ENCODE peak calls at places on chromosome 3, in six cellular contexts. X, S, F, D, V and O are unnamed samples.
A peak's percentile ranks its signal among the peaks of the same experiment; 100 is the strongest.

GRCh38 chr3:194321666-194322640 is 29.2 kb downstream of the CPN2 start:
- DNase-seq in D (no peak), F (no peak), V (no peak), S (no peak), X (no peak), O (no peak)

GRCh38 chr3:4888913-4889846 is 90.1 kb upstream of the BHLHE40 start:
- DNase-seq in F (no peak), D (peak; percentile 52), S (no peak), V (no peak), X (no peak), O (peak; percentile 24)

GRCh38 chr3:15390460-15390859 is 36.9 kb downstream of the METTL6 start:
- DNase-seq in X (no peak), V (no peak), D (no peak), F (no peak), S (no peak), O (peak; percentile 56)

GRCh38 chr3:133130168-133130567 is 92.0 kb downstream of the TMEM108 start:
- DNase-seq in V (no peak), S (no peak), D (no peak), X (peak; percentile 5), F (no peak), O (no peak)

GRCh38 chr3:18809640-18810305 is 338.5 kb upstream of the KCNH8 start:
- DNase-seq in X (peak; percentile 74), S (no peak), D (no peak), V (no peak), F (no peak), O (no peak)

GRCh38 chr3:72728329-72728889 is 119.8 kb downstream of the SHQ1 start:
- DNase-seq in S (no peak), D (no peak), F (no peak), X (no peak), V (no peak), O (no peak)

GRCh38 chr3:65575376-65575840 is 463.3 kb downstream of the MAGI1 start:
- DNase-seq in D (no peak), S (no peak), F (no peak), V (no peak), X (peak; percentile 99), O (no peak)

GRCh38 chr3:99859855-99860254 is 42.2 kb downstream of the CMSS1 start:
- DNase-seq in D (no peak), S (no peak), X (peak; percentile 94), V (no peak), F (no peak), O (no peak)

GRCh38 chr3:55204417-55204816 is 276.6 kb upstream of the LRTM1 start:
- DNase-seq in D (no peak), V (no peak), F (no peak), X (no peak), S (no peak), O (no peak)

GRCh38 chr3:177317247-177317646 is 120.0 kb upstream of the TBL1XR1 start:
- DNase-seq in F (no peak), V (no peak), D (no peak), S (no peak), X (no peak), O (no peak)

GRCh38 chr3:152779649-152780048 is 55.3 kb upstream of the P2RY1 start:
- DNase-seq in S (no peak), V (no peak), D (no peak), F (no peak), X (no peak), O (no peak)

GRCh38 chr3:7565574-7565973 is 704.7 kb downstream of the GRM7 start:
- DNase-seq in D (no peak), X (peak; percentile 88), S (no peak), V (no peak), F (no peak), O (no peak)

GRCh38 chr3:48678056-48678455 is 7.7 kb downstream of the NCKIPSD start:
- DNase-seq in V (no peak), S (no peak), D (no peak), X (no peak), F (no peak), O (no peak)

GRCh38 chr3:81666502-81667121 is 94.8 kb downstream of the GBE1 start:
- DNase-seq in X (peak; percentile 30), V (no peak), F (no peak), D (no peak), S (no peak), O (no peak)

GRCh38 chr3:99902091-99902490 is 84.4 kb downstream of the CMSS1 start:
- DNase-seq in D (no peak), X (peak; percentile 67), V (no peak), S (no peak), F (no peak), O (no peak)

GRCh38 chr3:193049901-193050300 is 132.2 kb upstream of the MB21D2 start:
- DNase-seq in D (no peak), V (no peak), F (no peak), X (no peak), S (no peak), O (no peak)

GRCh38 chr3:132874701-132875100 is 152.5 kb upstream of the NPHP3 start:
- DNase-seq in D (no peak), X (no peak), F (no peak), V (no peak), S (no peak), O (no peak)

GRCh38 chr3:51975857-51976549 is 1.1 kb downstream of the ABHD14A start:
- DNase-seq in S (peak; percentile 84), V (peak; percentile 71), X (no peak), D (peak; percentile 46), F (peak; percentile 70), O (peak; percentile 75)

GRCh38 chr3:51980253-51980652 is 3.1 kb upstream of the ACY1 start:
- DNase-seq in V (no peak), X (no peak), D (no peak), F (no peak), S (no peak), O (no peak)

GRCh38 chr3:51974963-51975856 is at the start of gene ABHD14A:
- DNase-seq in F (peak; percentile 74), V (peak; percentile 57), X (peak; percentile 61), S (peak; percentile 83), D (peak; percentile 59), O (peak; percentile 84)

GRCh38 chr3:51978143-51978502 is 3.3 kb downstream of the ABHD14A start:
- DNase-seq in D (no peak), S (no peak), X (no peak), V (no peak), F (no peak), O (no peak)

DNA sequence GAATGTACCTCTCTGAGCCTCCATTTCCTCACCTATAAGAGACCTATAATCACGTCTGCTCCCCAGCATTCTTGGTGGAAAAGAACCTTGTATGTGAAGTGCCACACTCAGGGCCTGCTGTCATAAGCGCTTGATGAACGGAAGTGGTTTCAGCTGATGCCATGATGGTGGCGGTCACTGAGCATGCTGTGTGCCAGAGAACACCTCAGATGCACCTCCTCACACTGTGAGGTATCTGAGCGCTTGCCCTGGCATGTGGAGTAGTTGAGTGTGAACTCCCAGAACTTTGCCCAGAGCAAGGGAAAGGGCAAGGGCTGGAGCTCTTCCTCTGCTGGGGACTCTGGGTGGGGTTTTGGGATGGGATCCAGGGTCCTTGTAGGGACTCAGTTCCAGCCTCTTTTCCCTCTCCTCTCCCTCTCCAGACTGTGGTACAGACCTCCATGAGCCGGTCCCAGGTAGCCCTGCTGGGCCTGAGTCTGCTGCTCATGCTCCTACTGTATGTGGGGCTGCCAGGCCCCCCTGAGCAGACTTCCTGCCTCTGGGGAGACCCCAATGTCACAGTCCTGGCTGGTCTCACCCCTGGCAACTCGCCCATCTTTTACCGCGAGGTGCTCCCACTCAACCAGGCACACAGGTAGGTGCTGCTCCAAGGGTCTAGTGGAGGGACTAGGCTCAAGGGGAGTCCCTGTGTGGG is 2.7 kb downstream of the ABHD14A start:
- DNase-seq in V (no peak), X (peak; percentile 57), F (no peak), S (no peak), D (no peak), O (no peak)
- H3K27me3 ChIP-seq in V (no peaks in the 10 kb centered on the region), X (no peaks in the 10 kb centered on the region), F (no peaks in the 10 kb centered on the region), S (no peaks in the 10 kb centered on the region), D (no peaks in the 10 kb centered on the region), O (no peaks in the 10 kb centered on the region)

DNA sequence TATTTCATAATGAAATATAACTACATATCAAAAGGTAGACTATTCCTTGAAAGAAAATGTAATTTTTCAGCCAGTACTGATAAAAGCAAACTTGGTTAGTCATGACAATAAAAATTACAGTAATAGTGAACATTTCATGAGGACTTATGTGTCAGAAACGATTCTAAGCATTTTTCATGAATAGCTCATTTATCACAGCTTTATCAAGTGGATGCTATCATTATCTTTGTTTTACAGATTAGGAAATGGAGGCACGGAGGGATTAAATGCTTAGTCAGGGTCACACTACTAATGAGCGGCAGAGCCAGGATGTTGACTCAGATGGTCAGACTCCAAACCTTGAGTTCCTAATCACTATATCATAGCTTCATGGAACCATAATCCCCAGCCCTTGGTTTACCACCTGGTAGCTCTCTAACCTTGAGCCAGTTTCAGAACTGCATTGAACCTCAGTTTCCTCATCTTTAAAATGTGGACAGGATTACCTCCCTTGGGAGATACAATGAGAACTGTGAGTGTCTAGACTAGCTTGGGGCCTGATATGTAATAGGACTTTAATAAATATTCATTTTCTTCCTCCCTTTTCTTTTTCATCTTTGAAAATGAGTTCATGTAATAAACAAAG is 85.4 kb downstream of the TNIK start:
- DNase-seq in S (no peak), F (no peak), X (peak; percentile 75), D (no peak), V (no peak), O (no peak)
- H3K27me3 ChIP-seq in S (no peaks in the 10 kb centered on the region), F (no peaks in the 10 kb centered on the region), X (no peaks in the 10 kb centered on the region), D (peaks cover 3% of the 10 kb centered on the region), V (no peaks in the 10 kb centered on the region), O (no peaks in the 10 kb centered on the region)

DNA sequence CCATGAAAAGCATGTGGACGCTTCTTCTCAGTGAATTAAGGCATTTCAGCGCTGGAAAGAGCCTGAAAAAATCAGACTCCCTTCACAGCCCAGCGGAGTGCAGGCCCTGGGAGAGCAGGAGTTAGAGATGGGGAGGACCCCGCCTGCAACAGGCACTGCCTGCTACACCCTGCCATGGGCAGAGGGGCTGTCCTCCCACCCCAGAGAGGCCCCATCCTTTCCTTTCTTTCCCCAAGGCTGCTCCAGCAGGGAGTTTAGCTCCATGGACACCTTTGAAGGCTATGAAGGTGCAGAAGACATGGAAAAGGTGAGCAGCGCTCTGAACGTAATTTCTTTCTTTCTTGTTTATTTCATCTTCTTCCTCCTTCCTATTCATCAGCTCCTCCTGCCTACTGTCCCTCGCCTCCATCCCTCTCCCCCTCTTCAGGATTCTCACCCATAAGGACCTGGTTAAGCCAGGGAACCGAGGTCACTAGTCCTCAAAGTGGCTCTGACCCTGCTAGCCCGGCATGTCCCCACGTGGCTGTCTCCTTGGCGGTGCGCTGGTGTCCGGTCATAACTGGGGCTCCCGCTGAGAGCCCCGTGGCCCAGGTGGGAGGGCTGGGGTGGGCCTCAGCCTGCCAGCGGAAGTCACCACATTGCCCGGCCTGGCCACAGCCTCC is 16.1 kb upstream of the ADIPOQ start:
- DNase-seq in F (no peak), V (no peak), X (no peak), D (no peak), S (no peak), O (peak; percentile 71)
- H3K27me3 ChIP-seq in F (peaks cover 70% of the 10 kb centered on the region), V (peaks cover 60% of the 10 kb centered on the region), X (peaks cover 15% of the 10 kb centered on the region), D (peaks cover 41% of the 10 kb centered on the region), S (no peaks in the 10 kb centered on the region), O (peaks cover 18% of the 10 kb centered on the region)

GRCh38 chr3:10508619-10509260 is 3.4 kb upstream of the ATP2B2 start:
- DNase-seq in V (no peak), F (no peak), D (no peak), X (no peak), S (no peak), O (no peak)

GRCh38 chr3:10506696-10507095 is 1.3 kb upstream of the ATP2B2 start:
- DNase-seq in S (no peak), F (no peak), V (no peak), D (no peak), X (no peak), O (no peak)

GRCh38 chr3:10507331-10507730 is 1.9 kb upstream of the ATP2B2 start:
- DNase-seq in V (no peak), F (no peak), D (no peak), X (no peak), S (no peak), O (no peak)

GRCh38 chr3:10509325-10509724 is 3.9 kb upstream of the ATP2B2 start:
- DNase-seq in D (no peak), V (no peak), X (no peak), S (no peak), F (no peak), O (no peak)

GRCh38 chr3:10508235-10508618 is 2.8 kb upstream of the ATP2B2 start:
- DNase-seq in D (no peak), X (no peak), V (no peak), S (no peak), F (no peak), O (no peak)
- H3K27me3 ChIP-seq in D (peaks cover 25% of the 10 kb centered on the region), X (peaks cover 16% of the 10 kb centered on the region), V (peaks cover 33% of the 10 kb centered on the region), S (no peaks in the 10 kb centered on the region), F (peaks cover 60% of the 10 kb centered on the region), O (peaks cover 18% of the 10 kb centered on the region)